ENCODE peak calls at places on chromosomes 7 and 10, in nine cellular contexts. E, L, O, X, C, S, F, U and T are unnamed samples.
A peak's percentile ranks its signal among the peaks of the same experiment; 100 is the strongest.

GRCh38 chr10:14749051-14749809 is 25.5 kb downstream of the FAM107B start:
- DNase-seq in O (peak; percentile 3), L (no peak), C (no peak), X (no peak), F (no peak), E (no peak), S (no peak), U (no peak), T (peak; percentile 56)

GRCh38 chr10:15200626-15201025 is 32.1 kb upstream of the NMT2 start:
- DNase-seq in L (peak; percentile 88), C (peak; percentile 94), E (no peak), O (peak; percentile 92), X (no peak), F (no peak), S (no peak), U (no peak), T (no peak)

GRCh38 chr7:73668103-73668937 is 689 bp downstream of the VPS37D start:
- DNase-seq in X (no peak), L (peak; percentile 9), F (no peak), E (peak; percentile 66), U (no peak), O (no peak), C (no peak), S (no peak), T (no peak)

GRCh38 chr10:68330852-68331454 is 911 bp upstream of the HNRNPH3 start:
- DNase-seq in O (peak; percentile 42), L (peak; percentile 20), U (no peak), C (no peak), F (no peak), X (no peak), E (no peak), S (peak; percentile 26), T (peak; percentile 17)

GRCh38 chr10:1668347-1668746 is 69.0 kb downstream of the ADARB2 start:
- DNase-seq in O (no peak), C (no peak), E (no peak), S (no peak), U (no peak), F (no peak), X (no peak), L (no peak), T (no peak)

GRCh38 chr7:141271451-141271850 is 197.6 kb downstream of the TMEM178B start:
- DNase-seq in S (no peak), E (no peak), L (no peak), X (no peak), O (no peak), U (no peak), F (no peak), C (no peak), T (no peak)

GRCh38 chr7:34762769-34763168 is 104.8 kb downstream of the NPSR1 start:
- DNase-seq in O (no peak), C (no peak), F (no peak), X (no peak), E (no peak), S (no peak), L (no peak), U (no peak), T (no peak)

GRCh38 chr10:59895629-59896116 is 10.7 kb downstream of the CCDC6 start:
- DNase-seq in S (no peak), L (no peak), E (peak; percentile 53), F (no peak), O (no peak), C (no peak), X (no peak), U (no peak), T (no peak)